ENCODE peak calls at places on chromosome 11, in eight cellular contexts. A, R, O, F, H, U, M and V are unnamed samples.

GRCh38 chr11:19597194-19597593 is 115.4 kb upstream of the NAV2 start:
- DNase-seq in A (no peak), R (no peak), O (no peak), F (no peak), H (no peak), U (no peak), M (peak), V (no peak)

GRCh38 chr11:63599211-63600122 is 14.8 kb downstream of the PLAAT3 start:
- DNase-seq in A (no peak), R (no peak), O (peak), F (peak), H (no peak), U (no peak), M (peak), V (no peak)

GRCh38 chr11:4881860-4882500 is at the start of gene OR51T1:
- DNase-seq in A (no peak), R (no peak), O (no peak), F (no peak), H (no peak), U (no peak), M (no peak), V (no peak)

GRCh38 chr11:10655931-10656576 is 37.5 kb downstream of the IRAG1 start:
- DNase-seq in A (no peak), R (no peak), O (no peak), F (no peak), H (no peak), U (no peak), M (no peak), V (no peak)

GRCh38 chr11:87173185-87174039 is 135.7 kb downstream of the TMEM135 start:
- DNase-seq in A (no peak), R (no peak), O (no peak), F (no peak), H (no peak), U (no peak), M (peak), V (no peak)

GRCh38 chr11:92489831-92490399 is 265.3 kb downstream of the FAT3 start:
- DNase-seq in A (no peak), R (no peak), O (no peak), F (no peak), H (no peak), U (no peak), M (no peak), V (no peak)

GRCh38 chr11:38553033-38553432 is 1955.0 kb upstream of the RAG2 start:
- DNase-seq in A (no peak), R (no peak), O (no peak), F (no peak), H (no peak), U (no peak), M (no peak), V (no peak)

GRCh38 chr11:30992513-30992849 is 377.1 kb downstream of the DCDC1 start:
- DNase-seq in A (peak), R (no peak), O (no peak), F (no peak), H (peak), U (no peak), M (no peak), V (peak)

GRCh38 chr11:128022007-128022368 is 565.4 kb downstream of the ETS1 start:
- DNase-seq in A (no peak), R (no peak), O (no peak), F (no peak), H (no peak), U (no peak), M (peak), V (no peak)

GRCh38 chr11:17387811-17388210 is 648 bp downstream of the KCNJ11 start:
- DNase-seq in A (no peak), R (no peak), O (no peak), F (no peak), H (no peak), U (no peak), M (no peak), V (no peak)

GRCh38 chr11:70862093-70862492 is 390.3 kb downstream of the SHANK2 start:
- DNase-seq in A (no peak), R (no peak), O (no peak), F (no peak), H (no peak), U (no peak), M (no peak), V (no peak)

GRCh38 chr11:7527029-7527428 is 13.2 kb downstream of the PPFIBP2 start:
- DNase-seq in A (no peak), R (no peak), O (no peak), F (no peak), H (peak), U (peak), M (no peak), V (no peak)

GRCh38 chr11:58739725-58740430 is 8.1 kb upstream of the GLYAT start:
- DNase-seq in A (no peak), R (no peak), O (peak), F (no peak), H (no peak), U (no peak), M (peak), V (no peak)

GRCh38 chr11:119491753-119492455 is 68.9 kb upstream of the THY1 start:
- DNase-seq in A (no peak), R (no peak), O (no peak), F (no peak), H (no peak), U (no peak), M (peak), V (no peak)

GRCh38 chr11:14500181-14500651 is 605 bp upstream of the COPB1 start:
- DNase-seq in A (peak), R (peak), O (peak), F (peak), H (peak), U (peak), M (peak), V (no peak)

GRCh38 chr11:131717616-131718015 is 347.2 kb downstream of the NTM start:
- DNase-seq in A (no peak), R (no peak), O (no peak), F (no peak), H (no peak), U (no peak), M (no peak), V (no peak)

GRCh38 chr11:15453211-15453715 is 338.5 kb downstream of the INSC start:
- DNase-seq in A (no peak), R (no peak), O (no peak), F (no peak), H (no peak), U (no peak), M (no peak), V (no peak)

GRCh38 chr11:16191852-16192240 is 164.5 kb downstream of the SOX6 start:
- DNase-seq in A (no peak), R (no peak), O (no peak), F (no peak), H (no peak), U (no peak), M (no peak), V (no peak)

GRCh38 chr11:132644511-132644910 is 887.8 kb downstream of the OPCML start:
- DNase-seq in A (no peak), R (no peak), O (no peak), F (no peak), H (no peak), U (no peak), M (no peak), V (no peak)

GRCh38 chr11:47538741-47539575 is 14.0 kb downstream of the CELF1 start:
- DNase-seq in A (no peak), R (no peak), O (no peak), F (no peak), H (no peak), U (no peak), M (no peak), V (no peak)

GRCh38 chr11:69301033-69301490 is 7.1 kb downstream of the MYEOV start:
- DNase-seq in A (no peak), R (no peak), O (no peak), F (no peak), H (no peak), U (no peak), M (no peak), V (no peak)

GRCh38 chr11:93017821-93018690 is 48.6 kb downstream of the MTNR1B start:
- DNase-seq in A (no peak), R (no peak), O (no peak), F (no peak), H (no peak), U (no peak), M (peak), V (no peak)

GRCh38 chr11:46504817-46505613 is 88.8 kb downstream of the AMBRA1 start:
- DNase-seq in A (no peak), R (no peak), O (no peak), F (no peak), H (peak), U (no peak), M (no peak), V (no peak)

GRCh38 chr11:43601511-43601910 is 79.0 kb upstream of the HSD17B12 start:
- DNase-seq in A (no peak), R (no peak), O (no peak), F (no peak), H (no peak), U (no peak), M (no peak), V (no peak)

GRCh38 chr11:70889411-70889810 is 363.0 kb downstream of the SHANK2 start:
- DNase-seq in A (no peak), R (no peak), O (no peak), F (no peak), H (no peak), U (no peak), M (no peak), V (no peak)

GRCh38 chr11:10526974-10527918 is 13.7 kb downstream of the RNF141 start:
- DNase-seq in A (no peak), R (no peak), O (no peak), F (peak), H (peak), U (no peak), M (no peak), V (no peak)

GRCh38 chr11:27392715-27393114 is 29.7 kb upstream of the CCDC34 start:
- DNase-seq in A (no peak), R (no peak), O (peak), F (no peak), H (no peak), U (no peak), M (peak), V (no peak)

GRCh38 chr11:73404048-73404447 is 27.8 kb downstream of the RELT start:
- DNase-seq in A (no peak), R (no peak), O (no peak), F (peak), H (no peak), U (no peak), M (peak), V (no peak)

GRCh38 chr11:66494458-66494857 is 14.2 kb downstream of the DPP3 start:
- DNase-seq in A (no peak), R (no peak), O (no peak), F (no peak), H (no peak), U (no peak), M (no peak), V (no peak)

GRCh38 chr11:2883717-2884423 is 1.7 kb downstream of the CDKN1C start:
- DNase-seq in A (no peak), R (no peak), O (no peak), F (no peak), H (no peak), U (no peak), M (peak), V (no peak)